ENCODE peak calls at places on chromosomes 11 and 22, in nine cellular contexts. One of them, this sample, is unnamed.

GRCh38 chr11:62458212-62459002 is 39.6 kb downstream of the SCGB1A1 start:
- DNase-seq in GM12878: no peak
- DNase-seq in A549: peak
- DNase-seq in GM23338: no peak
- DNase-seq in Panc1: no peak
- DNase-seq in HepG2: peak
- DNase-seq in HCT116: no peak
- DNase-seq in K562: peak
- DNase-seq in SK-N-SH: no peak
- DNase-seq in this sample: no peak

GRCh38 chr11:83566948-83567347 is 280.8 kb upstream of the CCDC90B start:
- DNase-seq in K562: no peak
- DNase-seq in GM23338: no peak
- DNase-seq in SK-N-SH: no peak
- DNase-seq in HepG2: no peak
- DNase-seq in Panc1: no peak
- DNase-seq in A549: no peak
- DNase-seq in GM12878: no peak
- DNase-seq in HCT116: no peak
- DNase-seq in this sample: no peak

GRCh38 chr11:124759268-124760204 is 2.6 kb downstream of the ESAM start:
- DNase-seq in K562: no peak
- DNase-seq in HepG2: no peak
- DNase-seq in SK-N-SH: peak
- DNase-seq in GM23338: peak
- DNase-seq in HCT116: no peak
- DNase-seq in Panc1: no peak
- DNase-seq in GM12878: no peak
- DNase-seq in A549: no peak
- DNase-seq in this sample: no peak

GRCh38 chr11:71452354-71453020 is 516 bp upstream of the NADSYN1 start:
- DNase-seq in Panc1: no peak
- DNase-seq in HepG2: peak
- DNase-seq in GM12878: no peak
- DNase-seq in A549: no peak
- DNase-seq in GM23338: peak
- DNase-seq in K562: no peak
- DNase-seq in SK-N-SH: no peak
- DNase-seq in HCT116: no peak
- DNase-seq in this sample: peak

GRCh38 chr22:41668971-41669911 is 19.4 kb downstream of the SNU13 start:
- DNase-seq in K562: no peak
- DNase-seq in HCT116: no peak
- DNase-seq in Panc1: peak
- DNase-seq in HepG2: no peak
- DNase-seq in GM23338: no peak
- DNase-seq in A549: peak
- DNase-seq in GM12878: no peak
- DNase-seq in SK-N-SH: no peak
- DNase-seq in this sample: no peak

GRCh38 chr11:59206635-59207034 is 6.1 kb downstream of the MPEG1 start:
- DNase-seq in HepG2: peak
- DNase-seq in K562: peak
- DNase-seq in Panc1: no peak
- DNase-seq in GM12878: no peak
- DNase-seq in GM23338: peak
- DNase-seq in SK-N-SH: peak
- DNase-seq in A549: peak
- DNase-seq in HCT116: peak
- DNase-seq in this sample: no peak

GRCh38 chr11:117713676-117714075 is 83.3 kb downstream of the DSCAML1 start:
- DNase-seq in HepG2: no peak
- DNase-seq in HCT116: no peak
- DNase-seq in SK-N-SH: no peak
- DNase-seq in GM12878: no peak
- DNase-seq in GM23338: no peak
- DNase-seq in Panc1: no peak
- DNase-seq in K562: no peak
- DNase-seq in A549: no peak
- DNase-seq in this sample: no peak

GRCh38 chr11:17543574-17544180 is 539 bp downstream of the USH1C start:
- DNase-seq in K562: no peak
- DNase-seq in A549: no peak
- DNase-seq in Panc1: no peak
- DNase-seq in GM12878: no peak
- DNase-seq in HCT116: no peak
- DNase-seq in GM23338: peak
- DNase-seq in SK-N-SH: no peak
- DNase-seq in HepG2: no peak
- DNase-seq in this sample: no peak

GRCh38 chr11:1235615-1236315 is 12.9 kb downstream of the MUC5B start:
- DNase-seq in GM12878: no peak
- DNase-seq in SK-N-SH: peak
- DNase-seq in A549: no peak
- DNase-seq in GM23338: no peak
- DNase-seq in Panc1: no peak
- DNase-seq in HCT116: no peak
- DNase-seq in K562: no peak
- DNase-seq in HepG2: no peak
- DNase-seq in this sample: no peak

GRCh38 chr11:46326813-46327416 is 20.3 kb upstream of the DGKZ start:
- DNase-seq in HCT116: no peak
- DNase-seq in SK-N-SH: no peak
- DNase-seq in Panc1: no peak
- DNase-seq in HepG2: no peak
- DNase-seq in GM23338: no peak
- DNase-seq in A549: no peak
- DNase-seq in K562: no peak
- DNase-seq in GM12878: no peak
- DNase-seq in this sample: no peak

GRCh38 chr22:31828739-31829138 is 74.9 kb downstream of the DEPDC5 start:
- DNase-seq in A549: no peak
- DNase-seq in HepG2: no peak
- DNase-seq in Panc1: no peak
- DNase-seq in SK-N-SH: no peak
- DNase-seq in GM12878: peak
- DNase-seq in HCT116: no peak
- DNase-seq in K562: no peak
- DNase-seq in GM23338: no peak
- DNase-seq in this sample: no peak

GRCh38 chr11:9150501-9150900 is 59.1 kb upstream of the SCUBE2 start:
- DNase-seq in GM23338: no peak
- DNase-seq in SK-N-SH: no peak
- DNase-seq in Panc1: peak
- DNase-seq in HepG2: no peak
- DNase-seq in A549: no peak
- DNase-seq in K562: no peak
- DNase-seq in HCT116: no peak
- DNase-seq in GM12878: no peak
- DNase-seq in this sample: no peak

GRCh38 chr11:35364101-35364780 is 55.1 kb downstream of the SLC1A2 start:
- DNase-seq in GM12878: no peak
- DNase-seq in HepG2: no peak
- DNase-seq in GM23338: no peak
- DNase-seq in K562: no peak
- DNase-seq in SK-N-SH: no peak
- DNase-seq in HCT116: peak
- DNase-seq in Panc1: no peak
- DNase-seq in A549: peak
- DNase-seq in this sample: no peak

GRCh38 chr11:115843116-115843515 is 338.9 kb upstream of the CADM1 start:
- DNase-seq in Panc1: no peak
- DNase-seq in A549: no peak
- DNase-seq in K562: no peak
- DNase-seq in GM12878: no peak
- DNase-seq in HepG2: no peak
- DNase-seq in HCT116: no peak
- DNase-seq in GM23338: no peak
- DNase-seq in SK-N-SH: no peak
- DNase-seq in this sample: no peak

GRCh38 chr11:116644948-116645305 is 127.9 kb downstream of the BUD13 start:
- DNase-seq in HCT116: no peak
- DNase-seq in SK-N-SH: no peak
- DNase-seq in HepG2: peak
- DNase-seq in GM12878: no peak
- DNase-seq in K562: no peak
- DNase-seq in GM23338: peak
- DNase-seq in A549: no peak
- DNase-seq in Panc1: no peak
- DNase-seq in this sample: no peak

GRCh38 chr22:45709866-45710265 is 38.2 kb downstream of the ATXN10 start:
- DNase-seq in HCT116: no peak
- DNase-seq in A549: peak
- DNase-seq in SK-N-SH: no peak
- DNase-seq in K562: no peak
- DNase-seq in GM23338: no peak
- DNase-seq in HepG2: no peak
- DNase-seq in GM12878: no peak
- DNase-seq in Panc1: no peak
- DNase-seq in this sample: no peak

GRCh38 chr11:43359432-43359818 is 705 bp downstream of the TTC17 start:
- DNase-seq in GM12878: peak
- DNase-seq in HepG2: peak
- DNase-seq in K562: no peak
- DNase-seq in Panc1: no peak
- DNase-seq in HCT116: no peak
- DNase-seq in A549: peak
- DNase-seq in GM23338: peak
- DNase-seq in SK-N-SH: peak
- DNase-seq in this sample: peak

GRCh38 chr11:70547821-70548670 is 149.7 kb downstream of the CTTN start:
- DNase-seq in HCT116: no peak
- DNase-seq in GM23338: no peak
- DNase-seq in K562: no peak
- DNase-seq in GM12878: no peak
- DNase-seq in HepG2: no peak
- DNase-seq in SK-N-SH: peak
- DNase-seq in Panc1: no peak
- DNase-seq in A549: no peak
- DNase-seq in this sample: no peak

GRCh38 chr22:50674606-50675552 is 2.3 kb downstream of the SHANK3 start:
- DNase-seq in A549: peak
- DNase-seq in HCT116: peak
- DNase-seq in GM23338: peak
- DNase-seq in Panc1: no peak
- DNase-seq in GM12878: no peak
- DNase-seq in HepG2: peak
- DNase-seq in K562: peak
- DNase-seq in SK-N-SH: peak
- DNase-seq in this sample: peak

GRCh38 chr11:2631161-2631560 is 68.6 kb downstream of the KCNQ1OT1 start:
- DNase-seq in HCT116: no peak
- DNase-seq in GM23338: no peak
- DNase-seq in Panc1: no peak
- DNase-seq in HepG2: no peak
- DNase-seq in GM12878: no peak
- DNase-seq in SK-N-SH: no peak
- DNase-seq in K562: no peak
- DNase-seq in A549: no peak
- DNase-seq in this sample: no peak
- TF ChIP-seq REST in HCT116: no peak
- TF ChIP-seq REST in GM23338: no peak
- TF ChIP-seq REST in Panc1: no peak
- TF ChIP-seq REST in HepG2: no peak
- TF ChIP-seq REST in GM12878: no peak
- TF ChIP-seq REST in SK-N-SH: no peak
- TF ChIP-seq REST in K562: no peak
- TF ChIP-seq REST in A549: no peak
- TF ChIP-seq REST in this sample: no peak

DNA sequence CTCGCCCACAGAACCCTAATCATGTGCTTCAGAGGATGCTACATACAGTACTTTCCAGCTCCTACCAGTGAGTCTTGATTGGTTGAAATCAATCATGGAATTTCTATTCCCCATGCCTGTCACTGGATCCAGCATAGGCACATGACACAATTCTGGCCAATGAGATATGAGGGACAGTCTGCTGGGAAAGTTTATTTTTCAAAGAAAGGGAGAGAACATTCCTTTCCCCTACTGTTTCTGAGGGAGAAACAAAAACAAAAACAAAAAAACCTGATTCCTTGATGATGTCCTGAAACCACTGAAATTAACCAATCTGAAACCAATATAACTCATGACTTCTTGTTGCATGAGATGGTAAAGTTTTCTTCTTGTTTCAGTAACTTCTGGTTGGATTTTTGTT is 3.3 kb upstream of the RCN1 start:
- DNase-seq in GM23338: no peak
- DNase-seq in Panc1: no peak
- DNase-seq in GM12878: no peak
- DNase-seq in HepG2: no peak
- DNase-seq in A549: no peak
- DNase-seq in SK-N-SH: no peak
- DNase-seq in K562: peak
- DNase-seq in HCT116: no peak
- DNase-seq in this sample: no peak
- H3K4me3 ChIP-seq in GM23338: no peak
- H3K4me3 ChIP-seq in Panc1: no peak
- H3K4me3 ChIP-seq in GM12878: no peak
- H3K4me3 ChIP-seq in HepG2: no peak
- H3K4me3 ChIP-seq in A549: no peak
- H3K4me3 ChIP-seq in SK-N-SH: no peak
- H3K4me3 ChIP-seq in K562: no peak
- H3K4me3 ChIP-seq in HCT116: no peak
- H3K4me3 ChIP-seq in this sample: no peak

GRCh38 chr11:85947431-85948272 is 92.5 kb downstream of the CCDC83 start:
- DNase-seq in Panc1: peak
- DNase-seq in K562: no peak
- DNase-seq in A549: peak
- DNase-seq in SK-N-SH: no peak
- DNase-seq in GM12878: no peak
- DNase-seq in HCT116: no peak
- DNase-seq in HepG2: no peak
- DNase-seq in GM23338: no peak
- DNase-seq in this sample: peak
- H3K27ac ChIP-seq in Panc1: no peak
- H3K27ac ChIP-seq in K562: no peak
- H3K27ac ChIP-seq in A549: no peak
- H3K27ac ChIP-seq in SK-N-SH: peak
- H3K27ac ChIP-seq in GM12878: no peak
- H3K27ac ChIP-seq in HCT116: no peak
- H3K27ac ChIP-seq in HepG2: no peak
- H3K27ac ChIP-seq in GM23338: no peak
- H3K27ac ChIP-seq in this sample: no peak

DNA sequence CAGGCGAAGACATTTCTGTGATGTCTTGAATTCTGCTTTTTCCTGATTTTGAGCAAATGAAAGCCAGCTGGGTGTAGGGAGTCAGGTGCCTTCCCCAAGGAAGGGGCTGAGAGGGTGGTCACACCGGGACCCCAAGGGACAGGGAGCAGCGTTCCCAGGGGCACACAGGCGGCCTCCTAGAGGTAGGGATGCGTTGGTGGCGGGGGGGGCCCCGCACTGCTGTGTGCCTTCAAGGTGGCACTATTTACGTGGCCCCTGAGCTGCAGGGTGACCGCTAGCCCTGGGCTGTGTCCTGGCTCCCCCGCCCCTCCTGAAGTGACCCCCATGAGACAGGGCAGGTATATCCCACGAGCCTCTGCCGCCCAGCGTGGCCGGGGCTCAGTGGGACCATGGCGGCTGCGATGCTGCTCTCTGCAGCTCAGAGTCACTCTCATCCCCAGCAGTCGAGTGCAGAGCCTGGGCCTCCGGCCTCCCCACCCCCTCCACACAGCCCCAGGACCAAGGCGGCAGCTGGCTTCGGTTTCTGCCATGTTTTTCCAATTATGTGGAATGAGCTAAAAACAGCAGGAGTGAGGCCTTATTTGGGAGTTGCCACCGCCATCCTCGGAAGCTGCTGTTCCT is 60.9 kb downstream of the LRP5 start:
- DNase-seq in GM12878: no peak
- DNase-seq in GM23338: no peak
- DNase-seq in HCT116: no peak
- DNase-seq in K562: no peak
- DNase-seq in HepG2: no peak
- DNase-seq in SK-N-SH: peak
- DNase-seq in Panc1: no peak
- DNase-seq in A549: no peak
- DNase-seq in this sample: no peak
- TF ChIP-seq REST in GM12878: no peak
- TF ChIP-seq REST in GM23338: no peak
- TF ChIP-seq REST in HCT116: no peak
- TF ChIP-seq REST in K562: no peak
- TF ChIP-seq REST in HepG2: no peak
- TF ChIP-seq REST in SK-N-SH: peak
- TF ChIP-seq REST in Panc1: no peak
- TF ChIP-seq REST in A549: no peak
- TF ChIP-seq REST in this sample: no peak

This sample was measured in HL-60.